ENCODE peak calls at places on chromosomes 1 and 21, in five cellular contexts. One of them, this sample, is unnamed.

GRCh38 chr1:203296456-203297073 is 8.8 kb upstream of the BTG2 start:
- DNase-seq in HT-29: no peak
- DNase-seq in cardiac muscle cell: peak; percentile 73
- DNase-seq in uterus: peak; percentile 62
- DNase-seq in EL: peak; percentile 24
- DNase-seq in this sample: no peak

GRCh38 chr21:45528028-45528705 is 14.1 kb downstream of the SLC19A1 start:
- DNase-seq in HT-29: no peak
- DNase-seq in cardiac muscle cell: no peak
- DNase-seq in uterus: no peak
- DNase-seq in EL: no peak
- DNase-seq in this sample: peak; percentile 9

GRCh38 chr1:59414406-59415133 is 117.7 kb downstream of the FGGY start:
- DNase-seq in HT-29: no peak
- DNase-seq in cardiac muscle cell: peak; percentile 74
- DNase-seq in uterus: no peak
- DNase-seq in EL: peak; percentile 46
- DNase-seq in this sample: no peak

GRCh38 chr21:34812510-34813265 is 143.9 kb downstream of the CLIC6 start:
- DNase-seq in HT-29: no peak
- DNase-seq in cardiac muscle cell: peak; percentile 58
- DNase-seq in uterus: no peak
- DNase-seq in EL: peak; percentile 96
- DNase-seq in this sample: no peak

GRCh38 chr1:61337471-61337870 is 255.1 kb downstream of the NFIA start:
- DNase-seq in HT-29: no peak
- DNase-seq in cardiac muscle cell: peak; percentile 52
- DNase-seq in uterus: no peak
- DNase-seq in EL: no peak
- DNase-seq in this sample: no peak

GRCh38 chr1:61561666-61562065 is 163.3 kb downstream of the TM2D1 start:
- DNase-seq in HT-29: no peak
- DNase-seq in cardiac muscle cell: peak; percentile 32
- DNase-seq in uterus: no peak
- DNase-seq in EL: no peak
- DNase-seq in this sample: no peak

GRCh38 chr1:47637111-47637685 is 199.4 kb downstream of the FOXD2 start:
- DNase-seq in HT-29: no peak
- DNase-seq in cardiac muscle cell: peak; percentile 50
- DNase-seq in uterus: no peak
- DNase-seq in EL: peak; percentile 14
- DNase-seq in this sample: no peak

GRCh38 chr1:150234647-150235435 is 1.1 kb downstream of the ANP32E start:
- DNase-seq in HT-29: peak; percentile 75
- DNase-seq in cardiac muscle cell: peak; percentile 59
- DNase-seq in uterus: peak; percentile 82
- DNase-seq in EL: peak; percentile 87
- DNase-seq in this sample: peak; percentile 86

This sample was measured in left cardiac atrium.